ENCODE peak calls at places on chromosome 18, in seven cellular contexts. L, Z, B, O, Q, A and C are unnamed samples.

GRCh38 chr18:35571138-35571537 is 10.4 kb upstream of the GALNT1 start:
- DNase-seq in L (no peak), Z (no peak), B (no peak), O (no peak), Q (peak; percentile 57), A (no peak), C (no peak)

GRCh38 chr18:24075731-24076130 is 61.2 kb downstream of the TTC39C start:
- DNase-seq in L (no peak), Z (peak; percentile 8), B (no peak), O (no peak), Q (no peak), A (no peak), C (no peak)

GRCh38 chr18:25136416-25137132 is 215.4 kb downstream of the ZNF521 start:
- DNase-seq in L (no peak), Z (peak; percentile 2), B (no peak), O (no peak), Q (no peak), A (no peak), C (no peak)

GRCh38 chr18:23580677-23581367 is 5.5 kb downstream of the NPC1 start:
- DNase-seq in L (no peak), Z (peak; percentile 90), B (no peak), O (no peak), Q (peak; percentile 94), A (no peak), C (no peak)

GRCh38 chr18:10797882-10798281 is 272.1 kb downstream of the NAPG start:
- DNase-seq in L (no peak), Z (no peak), B (no peak), O (no peak), Q (no peak), A (no peak), C (no peak)

GRCh38 chr18:59220164-59220783 is 316 bp downstream of the GRP start:
- DNase-seq in L (no peak), Z (peak; percentile 18), B (no peak), O (no peak), Q (no peak), A (no peak), C (no peak)

GRCh38 chr18:60347526-60348045 is 25.0 kb downstream of the MC4R start:
- DNase-seq in L (no peak), Z (no peak), B (no peak), O (no peak), Q (no peak), A (no peak), C (no peak)

GRCh38 chr18:73766915-73767314 is 380.7 kb downstream of the FBXO15 start:
- DNase-seq in L (no peak), Z (no peak), B (no peak), O (no peak), Q (no peak), A (no peak), C (no peak)

GRCh38 chr18:10205136-10205535 is 249.3 kb upstream of the APCDD1 start:
- DNase-seq in L (no peak), Z (peak; percentile 6), B (no peak), O (no peak), Q (no peak), A (no peak), C (peak; percentile 13)

GRCh38 chr18:36769611-36770314 is 59.0 kb downstream of the TPGS2 start:
- DNase-seq in L (no peak), Z (no peak), B (no peak), O (no peak), Q (no peak), A (no peak), C (peak; percentile 50)

GRCh38 chr18:32048507-32049091 is 30.0 kb downstream of the RNF125 start:
- DNase-seq in L (no peak), Z (peak; percentile 6), B (no peak), O (peak; percentile 26), Q (peak; percentile 3), A (no peak), C (no peak)

GRCh38 chr18:63207154-63207790 is 112.3 kb downstream of the BCL2 start:
- DNase-seq in L (no peak), Z (no peak), B (no peak), O (no peak), Q (no peak), A (no peak), C (no peak)

GRCh38 chr18:78473563-78473962 is 506.1 kb upstream of the SALL3 start:
- DNase-seq in L (no peak), Z (no peak), B (no peak), O (no peak), Q (no peak), A (no peak), C (no peak)